ENCODE peak calls at places on chromosome 14, in seven cellular contexts. T is GM12891, H is endothelial cell of umbilical vein, O is transverse colon, L is HL-60, B is stomach, Q is breast epithelium. G is an unnamed sample.

GRCh38 chr14:58059121-58059520 is 92.9 kb downstream of the ARMH4 start:
- DNase-seq in L (no peak), O (no peak), B (no peak), Q (no peak), H (no peak), T (no peak), G (no peak)

GRCh38 chr14:45678163-45678562 is 425.2 kb upstream of the MIS18BP1 start:
- DNase-seq in T (no peak), Q (no peak), L (no peak), H (no peak), B (no peak), O (no peak), G (no peak)

GRCh38 chr14:67735361-67735921 is 33.8 kb downstream of the RDH12 start:
- DNase-seq in T (no peak), B (peak), O (no peak), H (peak), Q (no peak), L (no peak), G (no peak)

GRCh38 chr14:94051115-94051514 is 25.0 kb downstream of the OTUB2 start:
- DNase-seq in O (peak), Q (peak), T (no peak), B (peak), L (no peak), H (peak), G (no peak)

GRCh38 chr14:36874396-36875138 is 212.9 kb downstream of the PAX9 start:
- DNase-seq in L (no peak), Q (no peak), B (no peak), T (no peak), H (no peak), O (no peak), G (no peak)

GRCh38 chr14:35747379-35747778 is 61.7 kb downstream of the RALGAPA1 start:
- DNase-seq in B (no peak), L (no peak), H (no peak), O (no peak), T (no peak), Q (no peak), G (no peak)

GRCh38 chr14:24378327-24378726 is 10.3 kb downstream of the NFATC4 start:
- DNase-seq in B (peak), L (no peak), T (no peak), O (no peak), Q (no peak), H (no peak), G (no peak)

GRCh38 chr14:81311816-81312215 is 88.3 kb downstream of the STON2 start:
- DNase-seq in Q (no peak), T (no peak), B (no peak), O (no peak), H (no peak), L (no peak), G (no peak)

DNA sequence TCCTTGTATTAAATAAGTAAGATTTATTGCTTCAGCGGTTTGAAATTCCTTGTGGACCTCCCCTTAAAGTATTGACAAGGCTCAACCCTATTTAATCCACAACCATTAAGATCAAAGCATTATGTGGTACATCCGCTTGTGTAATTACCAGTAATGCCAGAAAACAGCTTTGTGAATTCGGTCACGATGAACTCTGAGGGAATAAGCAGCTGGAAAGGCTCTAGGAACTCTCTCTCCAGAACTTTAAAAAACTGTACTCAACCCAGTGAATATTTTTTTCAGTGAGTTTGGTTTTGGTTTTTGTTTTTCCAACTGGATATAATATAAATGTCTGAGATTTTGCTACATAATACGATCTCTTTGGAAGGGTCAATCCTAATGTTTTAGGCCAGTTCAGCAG is 49.3 kb upstream of the DIO2 start:
- DNase-seq in T (no peak), Q (no peak), L (no peak), H (no peak), B (no peak), O (no peak), G (no peak)
- TF ChIP-seq POLR2AphosphoS5 in T (no peak), Q (no peak), L (no peak), H (no peak), B (no peak), O (no peak), G (no peak)

GRCh38 chr14:55136868-55137785 is 8.1 kb downstream of the LGALS3 start:
- DNase-seq in H (peak), T (no peak), B (peak), L (no peak), Q (peak), O (peak), G (no peak)
- TF ChIP-seq POLR2AphosphoS5 in H (no peak), T (no peak), B (peak), L (no peak), Q (peak), O (peak), G (no peak)

GRCh38 chr14:99271951-99272668 is at the start of gene BCL11B:
- DNase-seq in B (peak), L (peak), T (peak), O (peak), Q (no peak), H (peak), G (no peak)
- TF ChIP-seq POLR2AphosphoS5 in B (no peak), L (no peak), T (no peak), O (peak), Q (no peak), H (no peak), G (no peak)

DNA sequence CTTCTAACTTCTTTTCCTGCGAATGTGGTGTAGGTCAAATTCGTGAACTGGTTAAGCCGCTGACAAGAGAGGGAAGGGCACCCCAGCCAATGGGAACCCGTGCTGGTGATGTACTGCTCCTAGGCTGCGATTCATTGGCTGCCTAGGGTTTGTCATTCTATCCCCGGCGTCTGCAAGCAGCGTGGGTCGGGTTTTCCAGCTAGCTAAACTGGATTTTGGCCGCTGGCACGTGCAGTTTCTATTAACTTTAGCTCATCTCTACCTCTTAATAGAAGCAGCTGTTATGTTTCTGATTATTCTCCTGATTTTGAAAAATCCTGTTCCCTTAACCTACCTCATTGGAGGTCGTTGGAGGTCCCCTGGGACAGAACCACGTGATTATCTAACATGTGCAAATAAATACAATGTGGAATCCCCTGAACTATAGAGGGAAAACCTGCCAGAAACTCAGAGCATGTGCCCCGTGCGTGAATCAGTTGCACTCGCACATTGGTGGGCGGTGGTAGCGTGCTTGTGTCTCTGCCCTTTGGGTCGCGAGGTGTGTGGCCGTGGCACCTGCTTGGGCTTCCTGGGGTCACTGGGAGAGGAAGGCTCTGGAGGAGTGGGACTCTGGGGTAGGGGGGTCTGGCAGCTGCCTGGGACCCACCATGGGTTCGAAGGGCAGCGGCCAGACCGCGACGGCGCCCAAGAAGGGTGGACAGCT is 876 bp upstream of the PPM1A start:
- DNase-seq in B (peak), T (peak), H (peak), L (peak), O (peak), Q (peak), G (peak)
- TF ChIP-seq POLR2AphosphoS5 in B (peak), T (no peak), H (no peak), L (no peak), O (peak), Q (peak), G (no peak)

DNA sequence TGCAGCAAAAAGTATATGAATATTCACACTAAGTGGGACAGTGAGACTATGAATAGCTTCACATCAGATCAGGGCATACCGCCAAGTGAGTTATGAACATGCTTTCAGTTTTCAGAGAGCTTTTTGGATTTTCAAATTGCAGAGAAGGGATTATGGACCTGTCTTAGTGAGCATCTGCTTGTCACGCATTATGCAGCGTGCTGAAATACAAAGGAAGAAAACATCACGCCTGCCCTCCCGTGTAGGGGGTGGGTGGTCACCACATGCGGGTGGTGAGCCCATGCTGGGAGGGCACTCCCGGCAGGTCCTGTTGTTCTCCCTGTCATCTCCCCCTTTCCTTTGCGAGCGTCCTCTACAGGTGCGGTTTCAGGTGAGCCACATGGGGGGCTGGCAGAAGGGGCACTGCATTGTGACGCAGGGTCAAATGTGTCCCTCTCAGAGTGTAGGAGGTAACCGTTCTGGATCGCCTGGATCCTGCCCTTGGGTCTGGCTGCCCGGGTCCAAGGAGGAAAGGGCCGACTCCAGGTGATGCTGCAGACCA is 42.6 kb downstream of the TRAF3 start:
- DNase-seq in Q (no peak), L (no peak), B (no peak), O (no peak), H (no peak), T (no peak), G (no peak)
- TF ChIP-seq POLR2AphosphoS5 in Q (no peak), L (no peak), B (no peak), O (no peak), H (no peak), T (no peak), G (no peak)

DNA sequence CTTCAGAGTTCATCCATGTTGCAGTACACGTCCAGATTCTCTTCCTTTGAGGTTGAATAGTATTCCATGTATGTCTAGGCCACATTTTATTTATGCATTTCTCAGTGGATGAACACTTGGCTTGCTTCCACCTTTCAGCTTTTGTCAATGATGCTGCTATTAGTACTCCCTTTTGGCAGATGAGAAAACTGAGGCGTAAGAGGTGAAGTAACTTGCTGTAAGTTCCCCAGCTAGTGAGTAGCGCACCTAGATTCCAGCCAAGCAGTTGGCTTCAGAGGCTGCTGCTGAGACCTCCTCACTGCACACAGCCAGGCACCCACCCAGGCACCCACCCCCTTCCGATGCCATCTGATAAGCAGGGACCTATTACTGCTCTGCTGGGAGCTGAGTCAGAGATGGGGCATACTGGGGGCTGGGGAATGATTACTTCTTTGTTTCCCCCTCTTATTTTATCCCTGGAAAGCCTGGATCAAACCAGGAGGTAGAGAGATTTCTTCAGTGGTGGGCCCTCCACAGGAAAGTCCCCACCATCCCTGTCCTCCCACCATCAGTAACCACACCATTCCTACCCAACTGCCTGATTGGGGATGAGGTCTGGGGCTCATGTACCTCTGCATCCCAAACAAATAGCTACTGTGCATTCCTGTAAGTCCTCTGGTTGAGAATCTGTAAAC is 234.6 kb downstream of the PCNX1 start:
- DNase-seq in Q (no peak), T (no peak), O (no peak), L (no peak), H (no peak), B (no peak), G (no peak)
- TF ChIP-seq POLR2AphosphoS5 in Q (no peak), T (no peak), O (no peak), L (no peak), H (no peak), B (no peak), G (no peak)

DNA sequence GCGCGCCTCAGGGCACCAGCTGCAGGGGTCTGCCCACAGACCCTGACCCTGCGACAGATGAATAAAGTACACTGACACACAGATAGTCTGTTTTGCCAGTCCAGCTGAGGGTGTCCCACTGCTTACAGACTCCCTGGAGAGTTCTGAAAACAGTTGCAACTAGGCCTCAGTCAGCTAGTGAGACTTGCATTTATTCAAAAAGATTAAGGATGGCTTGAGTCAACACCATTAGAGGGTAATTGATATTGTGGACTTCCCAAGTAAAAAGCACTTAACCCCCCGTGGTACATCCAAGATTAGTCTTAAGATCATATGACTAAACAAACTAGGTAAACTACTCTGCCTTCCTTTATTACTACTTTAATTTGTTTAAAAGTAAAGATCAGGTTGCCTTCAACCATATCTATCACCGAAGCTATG is 11.1 kb upstream of the PSEN1 start:
- DNase-seq in O (no peak), H (no peak), T (no peak), Q (no peak), B (no peak), L (no peak), G (no peak)
- TF ChIP-seq POLR2AphosphoS5 in O (no peak), H (no peak), T (peak), Q (no peak), B (no peak), L (no peak), G (no peak)

DNA sequence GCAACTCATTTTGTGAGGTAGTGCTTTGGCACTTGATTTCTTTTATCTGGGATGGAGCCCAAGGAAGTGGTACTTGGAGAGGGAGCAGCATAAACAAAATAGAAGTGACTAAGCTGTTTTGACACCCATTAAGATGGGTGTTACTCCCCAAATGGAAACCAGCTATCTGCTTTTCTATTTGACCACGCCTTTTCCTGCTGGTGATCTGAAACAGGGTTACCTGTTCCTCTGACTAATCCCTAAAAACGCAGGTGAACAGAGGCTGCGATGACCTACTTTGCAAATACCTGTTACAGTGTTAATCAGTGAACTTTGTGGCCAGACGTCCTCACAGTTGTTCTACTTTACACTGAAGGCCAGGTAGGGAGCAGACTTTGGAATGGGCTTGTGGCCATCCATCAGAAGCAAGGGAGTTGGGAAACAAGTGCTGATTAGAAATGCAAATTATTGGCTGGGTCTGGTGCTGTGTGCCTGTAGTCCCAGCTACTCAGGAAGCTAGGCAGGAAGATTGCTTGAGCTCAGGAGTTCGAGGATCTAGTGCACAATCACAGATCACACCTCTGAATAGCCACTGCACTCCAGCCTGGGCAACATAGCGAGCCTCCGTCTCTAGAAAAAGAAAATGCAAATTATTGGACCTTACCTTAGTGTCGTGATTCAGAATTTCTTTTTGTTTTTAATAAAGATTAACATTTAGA is 58.3 kb upstream of the HECTD1 start:
- DNase-seq in B (peak), O (no peak), Q (no peak), L (no peak), H (no peak), T (no peak), G (no peak)
- TF ChIP-seq POLR2AphosphoS5 in B (no peak), O (no peak), Q (no peak), L (no peak), H (no peak), T (no peak), G (no peak)

GRCh38 chr14:83847102-83847501 is 1682.8 kb upstream of the FLRT2 start:
- DNase-seq in T (no peak), L (no peak), Q (no peak), O (no peak), H (no peak), B (no peak), G (no peak)

GRCh38 chr14:83849999-83850611 is 1679.8 kb upstream of the FLRT2 start:
- DNase-seq in Q (no peak), B (no peak), L (no peak), T (no peak), O (no peak), H (no peak), G (no peak)
- TF ChIP-seq POLR2AphosphoS5 in Q (no peak), B (no peak), L (no peak), T (no peak), O (no peak), H (no peak), G (no peak)